ENCODE peak calls at places on chromosomes 12 and 14, in four cellular contexts. X is IMR-90, A is K562, Z is endothelial cell of umbilical vein. R is an unnamed sample.
A peak's percentile ranks its signal among the peaks of the same experiment; 100 is the strongest.

GRCh38 chr14:100526632-100527031 is 60.6 kb downstream of the BEGAIN start:
- DNase-seq in X (peak; percentile 18), A (no peak), Z (no peak), R (no peak)

GRCh38 chr14:104277416-104278213 is 139.2 kb downstream of the KIF26A start:
- DNase-seq in X (no peak), A (no peak), Z (no peak), R (no peak)

GRCh38 chr12:40735551-40736230 is 43.5 kb downstream of the CNTN1 start:
- DNase-seq in X (no peak), A (no peak), Z (no peak), R (no peak)

GRCh38 chr12:87439990-87440827 is 589.0 kb downstream of the C12orf50 start:
- DNase-seq in X (peak; percentile 93), A (no peak), Z (peak; percentile 75), R (peak; percentile 83)

GRCh38 chr14:44966601-44967336 is 4.8 kb downstream of the TOGARAM1 start:
- DNase-seq in X (no peak), A (no peak), Z (no peak), R (no peak)

GRCh38 chr14:77903233-77903632 is 103.3 kb downstream of the ADCK1 start:
- DNase-seq in X (no peak), A (no peak), Z (no peak), R (no peak)

GRCh38 chr14:102785598-102785963 is 8.3 kb downstream of the TRAF3 start:
- DNase-seq in X (no peak), A (no peak), Z (no peak), R (no peak)

GRCh38 chr12:69915964-69916363 is 90.9 kb downstream of the MYRFL start:
- DNase-seq in X (no peak), A (no peak), Z (no peak), R (no peak)

GRCh38 chr12:80472912-80473500 is 29.0 kb downstream of the PTPRQ start:
- DNase-seq in X (peak; percentile 81), A (no peak), Z (peak; percentile 65), R (no peak)

GRCh38 chr12:6062427-6063378 is 61.8 kb downstream of the VWF start:
- DNase-seq in X (peak; percentile 48), A (peak; percentile 71), Z (no peak), R (no peak)

GRCh38 chr14:93430319-93430801 is 379 bp upstream of the UNC79 start:
- DNase-seq in X (no peak), A (no peak), Z (no peak), R (no peak)

DNA sequence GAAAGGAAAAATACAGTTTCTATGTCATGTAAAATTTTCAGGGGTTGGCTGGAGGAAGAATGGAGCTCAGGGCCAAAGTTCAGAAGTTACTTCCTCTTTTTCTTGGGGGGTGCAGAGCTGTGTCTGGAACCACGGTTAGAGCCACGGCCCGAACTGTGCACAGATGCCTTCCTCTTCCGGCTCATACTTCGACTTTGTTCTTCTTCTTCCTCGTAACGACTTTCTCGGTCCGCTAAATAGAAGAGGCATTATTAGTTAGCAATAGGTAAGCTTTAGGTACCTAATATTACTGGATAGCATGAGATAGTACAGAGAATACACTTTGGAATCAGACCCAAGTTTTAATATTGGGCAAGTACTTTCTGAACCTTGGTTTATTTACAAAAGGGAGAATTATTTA is 31.2 kb downstream of the SUPT16H start:
- DNase-seq in X (no peak), A (no peak), Z (no peak), R (no peak)
- H3K27ac ChIP-seq in X (no peak overlapping the region), A (no peak overlapping the region), Z (no peak overlapping the region), R (no peak overlapping the region)

GRCh38 chr12:108823804-108824203 is 33.6 kb downstream of the SSH1 start:
- DNase-seq in X (no peak), A (no peak), Z (peak; percentile 50), R (no peak)

GRCh38 chr12:108826807-108827721 is 30.3 kb downstream of the SSH1 start:
- DNase-seq in X (peak; percentile 60), A (no peak), Z (peak; percentile 58), R (no peak)

GRCh38 chr12:108825205-108825950 is 32.0 kb downstream of the SSH1 start:
- DNase-seq in X (peak; percentile 76), A (no peak), Z (no peak), R (no peak)

GRCh38 chr12:108827941-108828340 is 29.4 kb downstream of the SSH1 start:
- DNase-seq in X (no peak), A (no peak), Z (peak; percentile 75), R (no peak)

GRCh38 chr12:108826115-108826806 is 31.1 kb downstream of the SSH1 start:
- DNase-seq in X (peak; percentile 97), A (peak; percentile 60), Z (peak; percentile 98), R (no peak)
- H3K9ac ChIP-seq in X (peak overlapping the region; percentile 94), A (no peak overlapping the region), Z (peak overlapping the region; percentile 98), R (no peak overlapping the region)

GRCh38 chr12:52215587-52216031 is 17.4 kb upstream of the KRT7 start:
- DNase-seq in X (peak; percentile 79), A (peak; percentile 49), Z (peak; percentile 89), R (peak; percentile 98)
- H3K9me1 ChIP-seq in X (peaks cover 16% of the 10 kb centered on the region), A (no peaks in the 10 kb centered on the region), Z (no peaks in the 10 kb centered on the region), R (no peaks in the 10 kb centered on the region)

DNA sequence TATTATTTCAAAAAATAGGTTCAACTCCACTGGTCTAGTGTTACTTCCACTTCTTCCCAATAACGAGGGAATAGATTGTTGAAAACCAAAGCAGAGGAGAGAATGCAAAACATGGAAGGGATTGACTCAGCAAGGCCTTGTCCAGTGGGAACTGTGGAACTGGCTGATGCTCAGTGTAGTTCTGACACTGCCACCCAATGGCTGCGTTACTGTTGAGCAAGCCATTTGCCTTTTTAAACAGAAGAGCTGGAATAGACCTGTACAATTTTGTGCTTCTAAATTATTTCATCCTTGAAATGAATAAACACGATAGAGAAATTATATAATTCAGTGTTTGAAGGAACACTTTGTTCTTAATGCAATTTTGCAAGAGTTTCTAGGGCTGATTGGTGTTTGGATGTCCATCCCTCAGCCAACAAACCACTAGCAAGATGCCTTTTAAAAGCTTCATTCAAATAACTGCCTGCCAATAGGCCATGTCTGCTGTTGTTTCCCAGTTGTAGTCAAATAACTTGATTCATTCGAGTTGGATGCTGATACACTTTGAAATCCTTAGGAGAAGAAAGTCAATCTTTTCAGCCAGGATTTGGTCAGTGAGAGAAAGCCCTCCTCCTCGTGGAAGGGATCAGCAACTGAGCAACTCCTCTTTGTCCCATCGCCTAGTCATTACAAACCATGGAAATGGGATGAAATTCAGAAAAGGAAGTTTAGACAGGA is 7.2 kb upstream of the MGP start:
- DNase-seq in X (peak; percentile 2), A (no peak), Z (no peak), R (no peak)
- H3K27ac ChIP-seq in X (no peak overlapping the region), A (no peak overlapping the region), Z (no peak overlapping the region), R (no peak overlapping the region)

DNA sequence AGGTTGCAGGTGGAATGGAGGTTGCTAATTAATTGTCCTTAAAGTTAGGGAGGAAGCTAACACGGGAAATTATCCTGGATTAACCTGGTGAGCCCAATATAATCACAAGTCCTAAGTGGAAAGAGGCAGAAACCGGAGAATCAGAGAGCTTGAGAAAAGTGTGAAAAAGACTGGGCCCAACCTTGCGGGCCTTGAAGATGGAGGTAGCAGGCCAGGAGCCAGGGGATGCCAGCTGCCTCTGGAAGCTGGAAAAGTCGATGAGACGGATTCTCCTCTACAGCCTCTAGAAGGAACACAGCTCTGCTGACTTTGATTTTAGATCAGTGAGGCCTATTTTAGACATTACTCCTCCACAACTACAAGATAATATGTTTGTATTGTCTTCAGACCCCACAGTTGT is 2.1 kb downstream of the SDR9C7 start:
- DNase-seq in X (no peak), A (no peak), Z (no peak), R (no peak)
- H3K9ac ChIP-seq in X (no peak overlapping the region), A (peak overlapping the region; percentile 69), Z (no peak overlapping the region), R (no peak overlapping the region)

R was measured in keratinocyte.